ENCODE peak calls at places on chromosomes 1 and 21, in nine cellular contexts. I, V, H, X, L, C, R, Y and S are unnamed samples.

GRCh38 chr1:205658943-205659581 is 21.2 kb downstream of the SLC45A3 start:
- DNase-seq in I (peak), H (peak), X (no peak), V (peak), Y (peak), L (no peak), R (peak), C (peak), S (peak)

GRCh38 chr1:213688655-213689054 is 299.1 kb upstream of the PROX1 start:
- DNase-seq in Y (no peak), C (no peak), H (no peak), V (no peak), R (no peak), X (no peak), L (no peak), I (no peak), S (no peak)

GRCh38 chr21:30336596-30336995 is 898 bp downstream of the KRTAP27-1 start:
- DNase-seq in H (no peak), Y (peak), C (no peak), V (peak), X (no peak), I (no peak), R (no peak), L (no peak), S (no peak)

GRCh38 chr1:159581422-159581821 is 6.2 kb upstream of the APCS start:
- DNase-seq in I (no peak), X (no peak), R (no peak), C (no peak), L (no peak), V (no peak), Y (no peak), H (no peak), S (no peak)

GRCh38 chr21:38470762-38471161 is 27.5 kb downstream of the ERG start:
- DNase-seq in C (no peak), I (no peak), V (no peak), H (no peak), X (no peak), Y (peak), R (no peak), L (no peak), S (peak)

GRCh38 chr1:38852780-38853179 is 6.8 kb downstream of the RRAGC start:
- DNase-seq in X (no peak), V (no peak), Y (no peak), R (no peak), I (no peak), C (no peak), H (no peak), L (no peak), S (no peak)

GRCh38 chr21:41966872-41967621 is 13.2 kb upstream of the C2CD2 start:
- DNase-seq in H (no peak), I (no peak), R (no peak), C (no peak), Y (no peak), L (no peak), V (no peak), X (no peak), S (no peak)

GRCh38 chr1:89600792-89601191 is 32.1 kb upstream of the LRRC8C start:
- DNase-seq in R (no peak), L (no peak), H (no peak), C (no peak), X (no peak), V (no peak), Y (no peak), I (no peak), S (no peak)

GRCh38 chr1:155176544-155177071 is 3.0 kb downstream of the TRIM46 start:
- DNase-seq in I (peak), H (peak), X (peak), Y (peak), V (peak), C (peak), R (peak), L (peak), S (peak)

GRCh38 chr1:78075621-78076020 is 29.9 kb downstream of the GIPC2 start:
- DNase-seq in C (no peak), H (no peak), V (no peak), I (no peak), X (no peak), L (no peak), Y (peak), R (no peak), S (peak)

GRCh38 chr1:199959033-199959774 is 68.3 kb upstream of the NR5A2 start:
- DNase-seq in X (peak), H (no peak), C (peak), I (no peak), L (no peak), Y (no peak), R (no peak), V (no peak), S (no peak)

GRCh38 chr1:110155878-110156522 is 5.7 kb downstream of the SLC6A17 start:
- DNase-seq in L (peak), C (peak), X (no peak), H (peak), I (peak), V (no peak), Y (peak), R (peak), S (peak)

GRCh38 chr1:184367427-184368038 is 19.3 kb upstream of the C1orf21 start:
- DNase-seq in H (no peak), V (no peak), L (no peak), C (no peak), I (no peak), R (no peak), Y (no peak), X (no peak), S (no peak)

GRCh38 chr1:16986596-16987361 is 6.4 kb upstream of the MFAP2 start:
- DNase-seq in V (no peak), R (peak), Y (no peak), L (no peak), I (no peak), H (no peak), X (no peak), C (no peak), S (peak)

GRCh38 chr1:98035587-98035986 is 114.8 kb upstream of the DPYD start:
- DNase-seq in C (no peak), X (no peak), Y (peak), I (no peak), R (no peak), V (no peak), H (no peak), L (no peak), S (no peak)

GRCh38 chr1:200873671-200874397 is 1.1 kb downstream of the GPR25 start:
- DNase-seq in C (no peak), Y (no peak), H (no peak), R (no peak), L (no peak), V (no peak), I (no peak), X (no peak), S (peak)

GRCh38 chr1:234260578-234260977 is 112.7 kb upstream of the COA6 start:
- DNase-seq in H (no peak), L (peak), Y (no peak), C (no peak), X (peak), R (no peak), V (peak), I (no peak), S (peak)

GRCh38 chr1:110034451-110035235 is at the start of gene STRIP1:
- DNase-seq in X (peak), I (peak), R (peak), L (peak), V (peak), C (peak), Y (peak), H (peak), S (peak)

GRCh38 chr1:52752427-52752826 is 26.2 kb downstream of the ZYG11B start:
- DNase-seq in I (no peak), L (no peak), Y (peak), H (no peak), V (peak), R (no peak), C (no peak), X (no peak), S (peak)

GRCh38 chr1:2384941-2385481 is 6.3 kb downstream of the MORN1 start:
- DNase-seq in R (no peak), Y (no peak), C (no peak), I (no peak), H (no peak), V (no peak), X (no peak), L (no peak), S (no peak)

GRCh38 chr1:30969903-30970302 is 61.3 kb upstream of the SDC3 start:
- DNase-seq in X (no peak), Y (no peak), H (no peak), V (no peak), C (no peak), I (no peak), R (no peak), L (no peak), S (no peak)

GRCh38 chr1:243217401-243217800 is 37.7 kb downstream of the CEP170 start:
- DNase-seq in I (no peak), L (no peak), C (no peak), V (no peak), H (no peak), X (no peak), R (no peak), Y (no peak), S (no peak)

GRCh38 chr21:31098576-31099005 is 60.3 kb upstream of the KRTAP19-8 start:
- DNase-seq in C (peak), R (peak), I (peak), X (peak), L (peak), Y (peak), V (peak), H (peak), S (peak)

GRCh38 chr1:3292868-3293562 is 161.4 kb upstream of the ARHGEF16 start:
- DNase-seq in H (no peak), I (no peak), V (no peak), X (no peak), Y (no peak), C (no peak), L (peak), R (peak), S (no peak)

GRCh38 chr1:119510046-119510445 is 3.0 kb downstream of the HSD3B1 start:
- DNase-seq in I (no peak), C (no peak), V (peak), L (no peak), Y (no peak), R (no peak), H (no peak), X (no peak), S (no peak)

GRCh38 chr1:211639500-211640361 is 35.7 kb downstream of the NEK2 start:
- DNase-seq in V (peak), Y (peak), H (no peak), X (no peak), R (no peak), C (no peak), I (no peak), L (no peak), S (peak)

GRCh38 chr1:219772265-219773036 is 155.9 kb downstream of the SLC30A10 start:
- DNase-seq in L (no peak), X (no peak), H (no peak), C (no peak), V (peak), I (no peak), R (no peak), Y (no peak), S (no peak)

GRCh38 chr1:106571109-106571508 is 485.4 kb upstream of the PRMT6 start:
- DNase-seq in L (no peak), X (no peak), Y (no peak), H (no peak), I (no peak), C (no peak), V (no peak), R (no peak), S (no peak)

GRCh38 chr1:60746278-60746761 is 336.0 kb upstream of the NFIA start:
- DNase-seq in Y (no peak), L (no peak), C (no peak), R (no peak), X (no peak), I (no peak), V (no peak), H (no peak), S (no peak)

GRCh38 chr1:210920258-210920657 is 213.7 kb downstream of the KCNH1 start:
- DNase-seq in R (no peak), V (no peak), X (no peak), I (no peak), Y (no peak), C (no peak), L (no peak), H (no peak), S (no peak)

GRCh38 chr1:240801445-240801844 is 189.5 kb upstream of the GREM2 start:
- DNase-seq in C (no peak), I (no peak), V (no peak), L (no peak), H (no peak), X (no peak), Y (peak), R (no peak), S (no peak)

GRCh38 chr1:65813956-65814355 is 21.3 kb downstream of the PDE4B start:
- DNase-seq in I (no peak), Y (no peak), C (no peak), X (peak), H (no peak), R (no peak), L (no peak), V (peak), S (peak)

GRCh38 chr1:206544562-206545257 is 37.4 kb downstream of the RASSF5 start:
- DNase-seq in Y (peak), V (no peak), C (peak), I (peak), R (peak), X (peak), H (peak), L (peak), S (peak)

GRCh38 chr21:38267991-38268858 is 11.4 kb downstream of the KCNJ15 start:
- DNase-seq in I (no peak), C (no peak), H (no peak), L (no peak), Y (peak), X (no peak), R (no peak), V (no peak), S (peak)

GRCh38 chr1:239951518-239952130 is 140.1 kb upstream of the FMN2 start:
- DNase-seq in R (peak), X (no peak), C (peak), Y (peak), V (no peak), I (no peak), H (peak), L (peak), S (peak)

GRCh38 chr1:53107570-53108322 is 34.7 kb downstream of the SLC1A7 start:
- DNase-seq in X (no peak), Y (peak), V (peak), R (no peak), L (no peak), C (no peak), H (no peak), I (no peak), S (no peak)

GRCh38 chr1:34774967-34775366 is 6.0 kb upstream of the GJB3 start:
- DNase-seq in H (no peak), V (no peak), C (no peak), Y (no peak), I (no peak), X (no peak), R (no peak), L (no peak), S (no peak)

GRCh38 chr21:34983680-34984086 is 65.4 kb downstream of the RUNX1 start:
- DNase-seq in H (no peak), X (no peak), Y (peak), V (peak), L (peak), R (no peak), I (peak), C (no peak), S (peak)